ENCODE peak calls at places on chromosomes 3 and 15, in seven cellular contexts. One of them, this sample, is unnamed.

GRCh38 chr3:128648402-128648801 is 2.2 kb downstream of the RPN1 start:
- DNase-seq in Calu3: no peak
- DNase-seq in fibroblast of lung: no peak
- DNase-seq in left lung: no peak
- DNase-seq in progenitor cell of endocrine pancreas: no peak
- DNase-seq in left ventricle myocardium inferior: no peak
- DNase-seq in AG10803: no peak
- DNase-seq in this sample: no peak

GRCh38 chr3:149596136-149596770 is 61.6 kb downstream of the WWTR1 start:
- DNase-seq in fibroblast of lung: peak
- DNase-seq in left ventricle myocardium inferior: no peak
- DNase-seq in AG10803: peak
- DNase-seq in Calu3: no peak
- DNase-seq in progenitor cell of endocrine pancreas: no peak
- DNase-seq in left lung: no peak
- DNase-seq in this sample: no peak

GRCh38 chr3:151564261-151564660 is 103.4 kb upstream of the IGSF10 start:
- DNase-seq in AG10803: no peak
- DNase-seq in left lung: no peak
- DNase-seq in Calu3: no peak
- DNase-seq in fibroblast of lung: no peak
- DNase-seq in progenitor cell of endocrine pancreas: no peak
- DNase-seq in left ventricle myocardium inferior: no peak
- DNase-seq in this sample: no peak

GRCh38 chr3:72176537-72177041 is 391.6 kb upstream of the PROK2 start:
- DNase-seq in Calu3: no peak
- DNase-seq in left ventricle myocardium inferior: no peak
- DNase-seq in progenitor cell of endocrine pancreas: no peak
- DNase-seq in AG10803: no peak
- DNase-seq in fibroblast of lung: no peak
- DNase-seq in left lung: no peak
- DNase-seq in this sample: no peak

GRCh38 chr3:64150527-64151238 is 74.6 kb downstream of the PRICKLE2 start:
- DNase-seq in Calu3: peak
- DNase-seq in left lung: peak
- DNase-seq in fibroblast of lung: peak
- DNase-seq in left ventricle myocardium inferior: peak
- DNase-seq in progenitor cell of endocrine pancreas: peak
- DNase-seq in AG10803: peak
- DNase-seq in this sample: no peak

GRCh38 chr15:65414841-65415621 is 7.7 kb downstream of the IGDCC4 start:
- DNase-seq in fibroblast of lung: peak
- DNase-seq in left lung: no peak
- DNase-seq in Calu3: no peak
- DNase-seq in left ventricle myocardium inferior: peak
- DNase-seq in progenitor cell of endocrine pancreas: no peak
- DNase-seq in AG10803: peak
- DNase-seq in this sample: peak

GRCh38 chr15:42375941-42376340 is 16.6 kb downstream of the CAPN3 start:
- DNase-seq in progenitor cell of endocrine pancreas: no peak
- DNase-seq in fibroblast of lung: no peak
- DNase-seq in left lung: no peak
- DNase-seq in left ventricle myocardium inferior: no peak
- DNase-seq in AG10803: no peak
- DNase-seq in Calu3: no peak
- DNase-seq in this sample: no peak

GRCh38 chr3:151058742-151059141 is 26.7 kb upstream of the MED12L start:
- DNase-seq in left lung: no peak
- DNase-seq in left ventricle myocardium inferior: no peak
- DNase-seq in fibroblast of lung: no peak
- DNase-seq in Calu3: no peak
- DNase-seq in AG10803: no peak
- DNase-seq in progenitor cell of endocrine pancreas: no peak
- DNase-seq in this sample: no peak

GRCh38 chr3:116083686-116084085 is 361.6 kb downstream of the LSAMP start:
- DNase-seq in fibroblast of lung: no peak
- DNase-seq in progenitor cell of endocrine pancreas: no peak
- DNase-seq in AG10803: no peak
- DNase-seq in Calu3: no peak
- DNase-seq in left ventricle myocardium inferior: no peak
- DNase-seq in left lung: no peak
- DNase-seq in this sample: no peak

GRCh38 chr15:41490355-41490754 is 3.3 kb upstream of the ITPKA start:
- DNase-seq in AG10803: peak
- DNase-seq in progenitor cell of endocrine pancreas: no peak
- DNase-seq in left lung: no peak
- DNase-seq in left ventricle myocardium inferior: no peak
- DNase-seq in fibroblast of lung: peak
- DNase-seq in Calu3: no peak
- DNase-seq in this sample: no peak

GRCh38 chr3:122515020-122515468 is 305 bp upstream of the KPNA1 start:
- DNase-seq in left lung: no peak
- DNase-seq in fibroblast of lung: no peak
- DNase-seq in Calu3: no peak
- DNase-seq in AG10803: no peak
- DNase-seq in progenitor cell of endocrine pancreas: no peak
- DNase-seq in left ventricle myocardium inferior: no peak
- DNase-seq in this sample: no peak

GRCh38 chr15:76175442-76175841 is 115.7 kb downstream of the TMEM266 start:
- DNase-seq in fibroblast of lung: no peak
- DNase-seq in left lung: no peak
- DNase-seq in AG10803: no peak
- DNase-seq in progenitor cell of endocrine pancreas: no peak
- DNase-seq in Calu3: no peak
- DNase-seq in left ventricle myocardium inferior: no peak
- DNase-seq in this sample: no peak

GRCh38 chr15:52011711-52012144 is 7.3 kb upstream of the MAPK6 start:
- DNase-seq in progenitor cell of endocrine pancreas: no peak
- DNase-seq in left lung: no peak
- DNase-seq in Calu3: no peak
- DNase-seq in fibroblast of lung: peak
- DNase-seq in left ventricle myocardium inferior: no peak
- DNase-seq in AG10803: no peak
- DNase-seq in this sample: peak

GRCh38 chr3:79002465-79003372 is 765.1 kb downstream of the ROBO1 start:
- DNase-seq in fibroblast of lung: no peak
- DNase-seq in AG10803: no peak
- DNase-seq in progenitor cell of endocrine pancreas: no peak
- DNase-seq in left lung: no peak
- DNase-seq in Calu3: no peak
- DNase-seq in left ventricle myocardium inferior: no peak
- DNase-seq in this sample: no peak

GRCh38 chr15:25693321-25694237 is 169.5 kb downstream of the ATP10A start:
- DNase-seq in Calu3: peak
- DNase-seq in fibroblast of lung: peak
- DNase-seq in left ventricle myocardium inferior: peak
- DNase-seq in left lung: no peak
- DNase-seq in progenitor cell of endocrine pancreas: peak
- DNase-seq in AG10803: peak
- DNase-seq in this sample: peak

GRCh38 chr3:108914774-108915641 is 38.7 kb downstream of the GUCA1C start:
- DNase-seq in progenitor cell of endocrine pancreas: peak
- DNase-seq in fibroblast of lung: peak
- DNase-seq in left ventricle myocardium inferior: no peak
- DNase-seq in Calu3: peak
- DNase-seq in AG10803: peak
- DNase-seq in left lung: no peak
- DNase-seq in this sample: peak

GRCh38 chr15:80743189-80743833 is 35.9 kb upstream of the CEMIP start:
- DNase-seq in AG10803: no peak
- DNase-seq in progenitor cell of endocrine pancreas: no peak
- DNase-seq in fibroblast of lung: peak
- DNase-seq in Calu3: peak
- DNase-seq in left lung: no peak
- DNase-seq in left ventricle myocardium inferior: no peak
- DNase-seq in this sample: no peak

GRCh38 chr3:153173758-153174516 is 11.9 kb downstream of the RAP2B start:
- DNase-seq in fibroblast of lung: no peak
- DNase-seq in Calu3: no peak
- DNase-seq in left lung: no peak
- DNase-seq in AG10803: peak
- DNase-seq in progenitor cell of endocrine pancreas: no peak
- DNase-seq in left ventricle myocardium inferior: no peak
- DNase-seq in this sample: no peak

GRCh38 chr3:55690161-55690560 is 203.1 kb upstream of the WNT5A start:
- DNase-seq in left lung: no peak
- DNase-seq in AG10803: no peak
- DNase-seq in fibroblast of lung: no peak
- DNase-seq in Calu3: no peak
- DNase-seq in progenitor cell of endocrine pancreas: no peak
- DNase-seq in left ventricle myocardium inferior: no peak
- DNase-seq in this sample: no peak
- TF ChIP-seq CTCF in left lung: no peak
- TF ChIP-seq CTCF in AG10803: no peak
- TF ChIP-seq CTCF in fibroblast of lung: no peak
- TF ChIP-seq CTCF in Calu3: no peak
- TF ChIP-seq CTCF in progenitor cell of endocrine pancreas: no peak
- TF ChIP-seq CTCF in left ventricle myocardium inferior: no peak
- TF ChIP-seq CTCF in this sample: no peak

GRCh38 chr3:99637381-99638111 is 848 bp upstream of the COL8A1 start:
- DNase-seq in fibroblast of lung: peak
- DNase-seq in Calu3: no peak
- DNase-seq in left ventricle myocardium inferior: peak
- DNase-seq in AG10803: peak
- DNase-seq in left lung: no peak
- DNase-seq in progenitor cell of endocrine pancreas: no peak
- DNase-seq in this sample: peak

GRCh38 chr3:99638244-99638948 is at the start of gene COL8A1:
- DNase-seq in fibroblast of lung: peak
- DNase-seq in left lung: peak
- DNase-seq in AG10803: peak
- DNase-seq in left ventricle myocardium inferior: peak
- DNase-seq in progenitor cell of endocrine pancreas: no peak
- DNase-seq in Calu3: peak
- DNase-seq in this sample: peak

GRCh38 chr3:99635348-99635747 is 3.0 kb upstream of the COL8A1 start:
- DNase-seq in AG10803: no peak
- DNase-seq in progenitor cell of endocrine pancreas: no peak
- DNase-seq in Calu3: no peak
- DNase-seq in fibroblast of lung: no peak
- DNase-seq in left ventricle myocardium inferior: no peak
- DNase-seq in left lung: no peak
- DNase-seq in this sample: no peak

GRCh38 chr3:99634881-99635280 is 3.5 kb upstream of the COL8A1 start:
- DNase-seq in AG10803: no peak
- DNase-seq in progenitor cell of endocrine pancreas: no peak
- DNase-seq in left lung: no peak
- DNase-seq in fibroblast of lung: no peak
- DNase-seq in left ventricle myocardium inferior: no peak
- DNase-seq in Calu3: no peak
- DNase-seq in this sample: no peak

DNA sequence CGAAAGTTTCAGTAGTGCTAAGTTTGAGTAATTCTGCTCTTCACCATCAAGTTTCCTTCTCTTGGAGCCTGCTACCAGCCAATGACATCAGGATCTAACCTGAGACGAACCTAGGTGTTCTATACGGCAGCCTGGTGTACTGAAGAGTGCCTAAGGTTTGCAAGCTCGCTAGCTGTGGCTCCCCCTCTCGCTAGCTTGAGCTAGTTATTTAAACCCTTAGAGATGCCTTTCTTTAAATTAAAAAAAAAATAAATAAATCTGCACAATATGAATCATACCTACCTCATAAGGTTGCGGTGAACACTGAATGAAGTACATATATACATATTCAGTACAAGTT is 1.4 kb upstream of the COL8A1 start:
- DNase-seq in left lung: no peak
- DNase-seq in left ventricle myocardium inferior: no peak
- DNase-seq in fibroblast of lung: peak
- DNase-seq in progenitor cell of endocrine pancreas: no peak
- DNase-seq in AG10803: no peak
- DNase-seq in Calu3: no peak
- DNase-seq in this sample: no peak
- TF ChIP-seq CTCF in left lung: no peak
- TF ChIP-seq CTCF in left ventricle myocardium inferior: no peak
- TF ChIP-seq CTCF in fibroblast of lung: peak
- TF ChIP-seq CTCF in progenitor cell of endocrine pancreas: no peak
- TF ChIP-seq CTCF in AG10803: peak
- TF ChIP-seq CTCF in Calu3: no peak
- TF ChIP-seq CTCF in this sample: no peak

GRCh38 chr15:87733977-87734376 is 522.6 kb downstream of the NTRK3 start:
- DNase-seq in Calu3: no peak
- DNase-seq in AG10803: no peak
- DNase-seq in left lung: no peak
- DNase-seq in fibroblast of lung: no peak
- DNase-seq in left ventricle myocardium inferior: no peak
- DNase-seq in progenitor cell of endocrine pancreas: no peak
- DNase-seq in this sample: no peak
- TF ChIP-seq CTCF in Calu3: no peak
- TF ChIP-seq CTCF in AG10803: no peak
- TF ChIP-seq CTCF in left lung: no peak
- TF ChIP-seq CTCF in fibroblast of lung: no peak
- TF ChIP-seq CTCF in left ventricle myocardium inferior: no peak
- TF ChIP-seq CTCF in progenitor cell of endocrine pancreas: no peak
- TF ChIP-seq CTCF in this sample: no peak

GRCh38 chr15:82106671-82107070 is 60.9 kb upstream of the MEX3B start:
- DNase-seq in fibroblast of lung: no peak
- DNase-seq in left ventricle myocardium inferior: no peak
- DNase-seq in progenitor cell of endocrine pancreas: no peak
- DNase-seq in left lung: no peak
- DNase-seq in AG10803: no peak
- DNase-seq in Calu3: no peak
- DNase-seq in this sample: no peak

GRCh38 chr15:82110144-82110543 is 64.3 kb upstream of the MEX3B start:
- DNase-seq in left ventricle myocardium inferior: no peak
- DNase-seq in Calu3: no peak
- DNase-seq in fibroblast of lung: no peak
- DNase-seq in left lung: no peak
- DNase-seq in progenitor cell of endocrine pancreas: no peak
- DNase-seq in AG10803: no peak
- DNase-seq in this sample: no peak

GRCh38 chr15:82111918-82112317 is 66.1 kb upstream of the MEX3B start:
- DNase-seq in progenitor cell of endocrine pancreas: no peak
- DNase-seq in fibroblast of lung: no peak
- DNase-seq in Calu3: no peak
- DNase-seq in left lung: no peak
- DNase-seq in AG10803: peak
- DNase-seq in left ventricle myocardium inferior: no peak
- DNase-seq in this sample: no peak

GRCh38 chr15:82105458-82106205 is 59.8 kb upstream of the MEX3B start:
- DNase-seq in AG10803: peak
- DNase-seq in left ventricle myocardium inferior: no peak
- DNase-seq in left lung: no peak
- DNase-seq in Calu3: peak
- DNase-seq in progenitor cell of endocrine pancreas: no peak
- DNase-seq in fibroblast of lung: peak
- DNase-seq in this sample: no peak

DNA sequence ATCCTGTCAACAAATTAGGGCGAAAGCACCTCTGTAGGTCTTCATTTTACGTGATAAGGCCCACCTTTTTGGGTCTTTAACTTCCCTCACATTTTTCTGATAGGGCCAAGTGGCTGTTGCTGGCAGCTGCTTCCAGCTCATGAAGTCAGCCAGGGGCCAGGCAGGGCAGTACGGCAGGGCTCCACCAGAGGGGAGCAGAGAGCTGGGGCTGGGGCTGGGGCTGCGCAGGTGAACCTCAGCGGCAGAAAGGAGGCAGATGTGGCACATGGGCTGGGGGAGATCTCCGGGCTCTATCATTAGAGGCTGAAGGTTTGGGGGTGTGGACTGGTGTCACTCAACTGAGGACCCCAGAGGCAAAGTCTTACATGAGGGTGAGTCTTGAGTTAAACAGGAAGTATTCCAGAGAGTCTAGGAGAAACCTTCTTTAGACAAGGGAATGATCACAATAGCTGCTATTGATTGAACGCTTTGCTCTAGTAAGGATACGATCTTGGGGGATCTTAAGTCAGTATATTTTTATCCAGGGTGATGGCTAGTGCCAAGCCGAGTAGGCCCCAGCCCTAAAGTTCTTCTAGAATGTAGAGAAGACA is 62.8 kb upstream of the MEX3B start:
- DNase-seq in left ventricle myocardium inferior: peak
- DNase-seq in fibroblast of lung: peak
- DNase-seq in progenitor cell of endocrine pancreas: peak
- DNase-seq in AG10803: peak
- DNase-seq in Calu3: peak
- DNase-seq in left lung: peak
- DNase-seq in this sample: peak
- TF ChIP-seq CTCF in left ventricle myocardium inferior: peak
- TF ChIP-seq CTCF in fibroblast of lung: peak
- TF ChIP-seq CTCF in progenitor cell of endocrine pancreas: peak
- TF ChIP-seq CTCF in AG10803: peak
- TF ChIP-seq CTCF in Calu3: peak
- TF ChIP-seq CTCF in left lung: peak
- TF ChIP-seq CTCF in this sample: peak

This sample was measured in endothelial cell.